ENCODE peak calls at places on chromosome 15, in six cellular contexts. One of them, this sample, is unnamed.

GRCh38 chr15:68608206-68608843 is 29.5 kb downstream of the CORO2B start:
- DNase-seq in AG09309: no peak
- DNase-seq in fibroblast of the aortic adventitia: peak
- DNase-seq in stimulated activated CD8-positive, alpha-beta memory T cell treated with anti-CD3 and anti-CD28 coated beads, Interleukin-15, amount 100 ng/mL, for 4 hours: no peak
- DNase-seq in T-cell: no peak
- DNase-seq in cerebellar cortex: no peak
- DNase-seq in this sample: no peak

GRCh38 chr15:52112203-52112750 is 298 bp downstream of the BCL2L10 start:
- DNase-seq in AG09309: no peak
- DNase-seq in fibroblast of the aortic adventitia: no peak
- DNase-seq in stimulated activated CD8-positive, alpha-beta memory T cell treated with anti-CD3 and anti-CD28 coated beads, Interleukin-15, amount 100 ng/mL, for 4 hours: no peak
- DNase-seq in T-cell: peak
- DNase-seq in cerebellar cortex: no peak
- DNase-seq in this sample: peak

GRCh38 chr15:79740581-79740980 is 156.2 kb downstream of the MTHFS start:
- DNase-seq in AG09309: no peak
- DNase-seq in fibroblast of the aortic adventitia: no peak
- DNase-seq in stimulated activated CD8-positive, alpha-beta memory T cell treated with anti-CD3 and anti-CD28 coated beads, Interleukin-15, amount 100 ng/mL, for 4 hours: no peak
- DNase-seq in T-cell: no peak
- DNase-seq in cerebellar cortex: no peak
- DNase-seq in this sample: no peak

GRCh38 chr15:80957976-80958375 is 31.6 kb downstream of the MESD start:
- DNase-seq in AG09309: no peak
- DNase-seq in fibroblast of the aortic adventitia: peak
- DNase-seq in stimulated activated CD8-positive, alpha-beta memory T cell treated with anti-CD3 and anti-CD28 coated beads, Interleukin-15, amount 100 ng/mL, for 4 hours: no peak
- DNase-seq in T-cell: no peak
- DNase-seq in cerebellar cortex: no peak
- DNase-seq in this sample: no peak

GRCh38 chr15:67064607-67065530 is 533 bp upstream of the SMAD3 start:
- DNase-seq in AG09309: no peak
- DNase-seq in fibroblast of the aortic adventitia: no peak
- DNase-seq in stimulated activated CD8-positive, alpha-beta memory T cell treated with anti-CD3 and anti-CD28 coated beads, Interleukin-15, amount 100 ng/mL, for 4 hours: no peak
- DNase-seq in T-cell: no peak
- DNase-seq in cerebellar cortex: peak
- DNase-seq in this sample: peak

GRCh38 chr15:38242055-38242454 is 10.6 kb upstream of the SPRED1 start:
- DNase-seq in AG09309: no peak
- DNase-seq in fibroblast of the aortic adventitia: no peak
- DNase-seq in stimulated activated CD8-positive, alpha-beta memory T cell treated with anti-CD3 and anti-CD28 coated beads, Interleukin-15, amount 100 ng/mL, for 4 hours: no peak
- DNase-seq in T-cell: no peak
- DNase-seq in cerebellar cortex: no peak
- DNase-seq in this sample: no peak

GRCh38 chr15:22895465-22896190 is 57.2 kb downstream of the NIPA2 start:
- DNase-seq in AG09309: no peak
- DNase-seq in fibroblast of the aortic adventitia: peak
- DNase-seq in stimulated activated CD8-positive, alpha-beta memory T cell treated with anti-CD3 and anti-CD28 coated beads, Interleukin-15, amount 100 ng/mL, for 4 hours: no peak
- DNase-seq in T-cell: no peak
- DNase-seq in cerebellar cortex: no peak
- DNase-seq in this sample: no peak

GRCh38 chr15:55360256-55360655 is 41.2 kb downstream of the PIGB start:
- DNase-seq in AG09309: no peak
- DNase-seq in fibroblast of the aortic adventitia: no peak
- DNase-seq in stimulated activated CD8-positive, alpha-beta memory T cell treated with anti-CD3 and anti-CD28 coated beads, Interleukin-15, amount 100 ng/mL, for 4 hours: no peak
- DNase-seq in T-cell: no peak
- DNase-seq in cerebellar cortex: peak
- DNase-seq in this sample: no peak

GRCh38 chr15:99131441-99132023 is 26.7 kb downstream of the SYNM start:
- DNase-seq in AG09309: no peak
- DNase-seq in fibroblast of the aortic adventitia: no peak
- DNase-seq in stimulated activated CD8-positive, alpha-beta memory T cell treated with anti-CD3 and anti-CD28 coated beads, Interleukin-15, amount 100 ng/mL, for 4 hours: no peak
- DNase-seq in T-cell: no peak
- DNase-seq in cerebellar cortex: no peak
- DNase-seq in this sample: no peak

GRCh38 chr15:37771462-37771861 is 163.0 kb upstream of the TMCO5A start:
- DNase-seq in AG09309: no peak
- DNase-seq in fibroblast of the aortic adventitia: peak
- DNase-seq in stimulated activated CD8-positive, alpha-beta memory T cell treated with anti-CD3 and anti-CD28 coated beads, Interleukin-15, amount 100 ng/mL, for 4 hours: no peak
- DNase-seq in T-cell: no peak
- DNase-seq in cerebellar cortex: no peak
- DNase-seq in this sample: no peak

GRCh38 chr15:78571382-78571781 is 6.1 kb downstream of the CHRNA5 start:
- DNase-seq in AG09309: no peak
- DNase-seq in fibroblast of the aortic adventitia: no peak
- DNase-seq in stimulated activated CD8-positive, alpha-beta memory T cell treated with anti-CD3 and anti-CD28 coated beads, Interleukin-15, amount 100 ng/mL, for 4 hours: no peak
- DNase-seq in T-cell: no peak
- DNase-seq in cerebellar cortex: no peak
- DNase-seq in this sample: no peak

GRCh38 chr15:46413799-46414198 is 779.0 kb downstream of the SQOR start:
- DNase-seq in AG09309: peak
- DNase-seq in fibroblast of the aortic adventitia: no peak
- DNase-seq in stimulated activated CD8-positive, alpha-beta memory T cell treated with anti-CD3 and anti-CD28 coated beads, Interleukin-15, amount 100 ng/mL, for 4 hours: no peak
- DNase-seq in T-cell: no peak
- DNase-seq in cerebellar cortex: no peak
- DNase-seq in this sample: no peak

GRCh38 chr15:70356919-70357318 is 259.2 kb upstream of the TLE3 start:
- DNase-seq in AG09309: no peak
- DNase-seq in fibroblast of the aortic adventitia: no peak
- DNase-seq in stimulated activated CD8-positive, alpha-beta memory T cell treated with anti-CD3 and anti-CD28 coated beads, Interleukin-15, amount 100 ng/mL, for 4 hours: no peak
- DNase-seq in T-cell: no peak
- DNase-seq in cerebellar cortex: no peak
- DNase-seq in this sample: no peak

GRCh38 chr15:43266834-43267233 is at the start of gene TGM5:
- DNase-seq in AG09309: no peak
- DNase-seq in fibroblast of the aortic adventitia: no peak
- DNase-seq in stimulated activated CD8-positive, alpha-beta memory T cell treated with anti-CD3 and anti-CD28 coated beads, Interleukin-15, amount 100 ng/mL, for 4 hours: no peak
- DNase-seq in T-cell: no peak
- DNase-seq in cerebellar cortex: no peak
- DNase-seq in this sample: no peak

GRCh38 chr15:56528136-56528535 is 63.2 kb upstream of the MNS1 start:
- DNase-seq in AG09309: no peak
- DNase-seq in fibroblast of the aortic adventitia: peak
- DNase-seq in stimulated activated CD8-positive, alpha-beta memory T cell treated with anti-CD3 and anti-CD28 coated beads, Interleukin-15, amount 100 ng/mL, for 4 hours: no peak
- DNase-seq in T-cell: no peak
- DNase-seq in cerebellar cortex: no peak
- DNase-seq in this sample: no peak

GRCh38 chr15:69854521-69855171 is 243.1 kb downstream of the TLE3 start:
- DNase-seq in AG09309: peak
- DNase-seq in fibroblast of the aortic adventitia: peak
- DNase-seq in stimulated activated CD8-positive, alpha-beta memory T cell treated with anti-CD3 and anti-CD28 coated beads, Interleukin-15, amount 100 ng/mL, for 4 hours: no peak
- DNase-seq in T-cell: no peak
- DNase-seq in cerebellar cortex: no peak
- DNase-seq in this sample: no peak

GRCh38 chr15:92801774-92802464 is 98.2 kb upstream of the CHD2 start:
- DNase-seq in AG09309: peak
- DNase-seq in fibroblast of the aortic adventitia: peak
- DNase-seq in stimulated activated CD8-positive, alpha-beta memory T cell treated with anti-CD3 and anti-CD28 coated beads, Interleukin-15, amount 100 ng/mL, for 4 hours: no peak
- DNase-seq in T-cell: no peak
- DNase-seq in cerebellar cortex: no peak
- DNase-seq in this sample: no peak

GRCh38 chr15:78620021-78620838 is 566 bp downstream of the CHRNA3 start:
- DNase-seq in AG09309: no peak
- DNase-seq in fibroblast of the aortic adventitia: no peak
- DNase-seq in stimulated activated CD8-positive, alpha-beta memory T cell treated with anti-CD3 and anti-CD28 coated beads, Interleukin-15, amount 100 ng/mL, for 4 hours: no peak
- DNase-seq in T-cell: no peak
- DNase-seq in cerebellar cortex: peak
- DNase-seq in this sample: no peak

GRCh38 chr15:33283603-33284002 is 27.2 kb upstream of the RYR3 start:
- DNase-seq in AG09309: no peak
- DNase-seq in fibroblast of the aortic adventitia: no peak
- DNase-seq in stimulated activated CD8-positive, alpha-beta memory T cell treated with anti-CD3 and anti-CD28 coated beads, Interleukin-15, amount 100 ng/mL, for 4 hours: no peak
- DNase-seq in T-cell: no peak
- DNase-seq in cerebellar cortex: no peak
- DNase-seq in this sample: no peak

GRCh38 chr15:29970402-29970695 is 112.4 kb upstream of the GOLGA8J start:
- DNase-seq in AG09309: no peak
- DNase-seq in fibroblast of the aortic adventitia: no peak
- DNase-seq in stimulated activated CD8-positive, alpha-beta memory T cell treated with anti-CD3 and anti-CD28 coated beads, Interleukin-15, amount 100 ng/mL, for 4 hours: no peak
- DNase-seq in T-cell: no peak
- DNase-seq in cerebellar cortex: no peak
- DNase-seq in this sample: no peak

GRCh38 chr15:68365140-68365745 is 66.7 kb downstream of the ITGA11 start:
- DNase-seq in AG09309: no peak
- DNase-seq in fibroblast of the aortic adventitia: peak
- DNase-seq in stimulated activated CD8-positive, alpha-beta memory T cell treated with anti-CD3 and anti-CD28 coated beads, Interleukin-15, amount 100 ng/mL, for 4 hours: no peak
- DNase-seq in T-cell: no peak
- DNase-seq in cerebellar cortex: no peak
- DNase-seq in this sample: no peak

GRCh38 chr15:67094001-67094826 is 28.8 kb downstream of the SMAD3 start:
- DNase-seq in AG09309: no peak
- DNase-seq in fibroblast of the aortic adventitia: no peak
- DNase-seq in stimulated activated CD8-positive, alpha-beta memory T cell treated with anti-CD3 and anti-CD28 coated beads, Interleukin-15, amount 100 ng/mL, for 4 hours: no peak
- DNase-seq in T-cell: no peak
- DNase-seq in cerebellar cortex: no peak
- DNase-seq in this sample: no peak

GRCh38 chr15:69827751-69828150 is 270.0 kb downstream of the TLE3 start:
- DNase-seq in AG09309: no peak
- DNase-seq in fibroblast of the aortic adventitia: no peak
- DNase-seq in stimulated activated CD8-positive, alpha-beta memory T cell treated with anti-CD3 and anti-CD28 coated beads, Interleukin-15, amount 100 ng/mL, for 4 hours: no peak
- DNase-seq in T-cell: no peak
- DNase-seq in cerebellar cortex: no peak
- DNase-seq in this sample: no peak

GRCh38 chr15:28185148-28185895 is 86.2 kb upstream of the OCA2 start:
- DNase-seq in AG09309: no peak
- DNase-seq in fibroblast of the aortic adventitia: no peak
- DNase-seq in stimulated activated CD8-positive, alpha-beta memory T cell treated with anti-CD3 and anti-CD28 coated beads, Interleukin-15, amount 100 ng/mL, for 4 hours: no peak
- DNase-seq in T-cell: no peak
- DNase-seq in cerebellar cortex: no peak
- DNase-seq in this sample: no peak

GRCh38 chr15:69081310-69082004 is 67.0 kb downstream of the NOX5 start:
- DNase-seq in AG09309: no peak
- DNase-seq in fibroblast of the aortic adventitia: peak
- DNase-seq in stimulated activated CD8-positive, alpha-beta memory T cell treated with anti-CD3 and anti-CD28 coated beads, Interleukin-15, amount 100 ng/mL, for 4 hours: no peak
- DNase-seq in T-cell: no peak
- DNase-seq in cerebellar cortex: no peak
- DNase-seq in this sample: no peak

GRCh38 chr15:62472616-62473299 is 307.7 kb upstream of the C2CD4B start:
- DNase-seq in AG09309: no peak
- DNase-seq in fibroblast of the aortic adventitia: no peak
- DNase-seq in stimulated activated CD8-positive, alpha-beta memory T cell treated with anti-CD3 and anti-CD28 coated beads, Interleukin-15, amount 100 ng/mL, for 4 hours: no peak
- DNase-seq in T-cell: no peak
- DNase-seq in cerebellar cortex: no peak
- DNase-seq in this sample: no peak

GRCh38 chr15:75672646-75673425 is 25.1 kb downstream of the SNX33 start:
- DNase-seq in AG09309: no peak
- DNase-seq in fibroblast of the aortic adventitia: peak
- DNase-seq in stimulated activated CD8-positive, alpha-beta memory T cell treated with anti-CD3 and anti-CD28 coated beads, Interleukin-15, amount 100 ng/mL, for 4 hours: no peak
- DNase-seq in T-cell: no peak
- DNase-seq in cerebellar cortex: peak
- DNase-seq in this sample: no peak

GRCh38 chr15:80840173-80841130 is 61.3 kb downstream of the CEMIP start:
- DNase-seq in AG09309: no peak
- DNase-seq in fibroblast of the aortic adventitia: no peak
- DNase-seq in stimulated activated CD8-positive, alpha-beta memory T cell treated with anti-CD3 and anti-CD28 coated beads, Interleukin-15, amount 100 ng/mL, for 4 hours: no peak
- DNase-seq in T-cell: no peak
- DNase-seq in cerebellar cortex: no peak
- DNase-seq in this sample: no peak

GRCh38 chr15:101684877-101685276 is 32.7 kb upstream of the TM2D3 start:
- DNase-seq in AG09309: no peak
- DNase-seq in fibroblast of the aortic adventitia: no peak
- DNase-seq in stimulated activated CD8-positive, alpha-beta memory T cell treated with anti-CD3 and anti-CD28 coated beads, Interleukin-15, amount 100 ng/mL, for 4 hours: no peak
- DNase-seq in T-cell: no peak
- DNase-seq in cerebellar cortex: no peak
- DNase-seq in this sample: no peak

GRCh38 chr15:57376695-57377477 is 581 bp downstream of the CGNL1 start:
- DNase-seq in AG09309: no peak
- DNase-seq in fibroblast of the aortic adventitia: peak
- DNase-seq in stimulated activated CD8-positive, alpha-beta memory T cell treated with anti-CD3 and anti-CD28 coated beads, Interleukin-15, amount 100 ng/mL, for 4 hours: no peak
- DNase-seq in T-cell: no peak
- DNase-seq in cerebellar cortex: no peak
- DNase-seq in this sample: no peak

GRCh38 chr15:65913631-65914199 is 44.4 kb downstream of the RAB11A start:
- DNase-seq in AG09309: no peak
- DNase-seq in fibroblast of the aortic adventitia: no peak
- DNase-seq in stimulated activated CD8-positive, alpha-beta memory T cell treated with anti-CD3 and anti-CD28 coated beads, Interleukin-15, amount 100 ng/mL, for 4 hours: no peak
- DNase-seq in T-cell: no peak
- DNase-seq in cerebellar cortex: no peak
- DNase-seq in this sample: no peak

GRCh38 chr15:63288778-63289378 is 11.5 kb downstream of the APH1B start:
- DNase-seq in AG09309: no peak
- DNase-seq in fibroblast of the aortic adventitia: peak
- DNase-seq in stimulated activated CD8-positive, alpha-beta memory T cell treated with anti-CD3 and anti-CD28 coated beads, Interleukin-15, amount 100 ng/mL, for 4 hours: no peak
- DNase-seq in T-cell: no peak
- DNase-seq in cerebellar cortex: peak
- DNase-seq in this sample: no peak

GRCh38 chr15:71276355-71276665 is 161.0 kb downstream of the THSD4 start:
- DNase-seq in AG09309: no peak
- DNase-seq in fibroblast of the aortic adventitia: no peak
- DNase-seq in stimulated activated CD8-positive, alpha-beta memory T cell treated with anti-CD3 and anti-CD28 coated beads, Interleukin-15, amount 100 ng/mL, for 4 hours: no peak
- DNase-seq in T-cell: no peak
- DNase-seq in cerebellar cortex: no peak
- DNase-seq in this sample: no peak

GRCh38 chr15:29283371-29283770 is 13.7 kb upstream of the NSMCE3 start:
- DNase-seq in AG09309: no peak
- DNase-seq in fibroblast of the aortic adventitia: no peak
- DNase-seq in stimulated activated CD8-positive, alpha-beta memory T cell treated with anti-CD3 and anti-CD28 coated beads, Interleukin-15, amount 100 ng/mL, for 4 hours: no peak
- DNase-seq in T-cell: no peak
- DNase-seq in cerebellar cortex: no peak
- DNase-seq in this sample: no peak

GRCh38 chr15:85598718-85599398 is 195.9 kb downstream of the KLHL25 start:
- DNase-seq in AG09309: no peak
- DNase-seq in fibroblast of the aortic adventitia: no peak
- DNase-seq in stimulated activated CD8-positive, alpha-beta memory T cell treated with anti-CD3 and anti-CD28 coated beads, Interleukin-15, amount 100 ng/mL, for 4 hours: no peak
- DNase-seq in T-cell: no peak
- DNase-seq in cerebellar cortex: no peak
- DNase-seq in this sample: no peak

GRCh38 chr15:59401810-59402569 is 29.3 kb upstream of the MYO1E start:
- DNase-seq in AG09309: no peak
- DNase-seq in fibroblast of the aortic adventitia: no peak
- DNase-seq in stimulated activated CD8-positive, alpha-beta memory T cell treated with anti-CD3 and anti-CD28 coated beads, Interleukin-15, amount 100 ng/mL, for 4 hours: no peak
- DNase-seq in T-cell: no peak
- DNase-seq in cerebellar cortex: no peak
- DNase-seq in this sample: no peak